ENCODE peak calls at places on chromosomes 11 and 22, in five cellular contexts. One of them, this sample, is unnamed.

GRCh38 chr11:96964661-96965060 is 574.8 kb downstream of the JRKL start:
- DNase-seq in breast epithelium: no peak
- DNase-seq in HepG2: peak; percentile 1
- DNase-seq in stomach: no peak
- DNase-seq in GM12891: no peak
- DNase-seq in this sample: no peak

GRCh38 chr11:17098038-17098437 is 20.6 kb upstream of the RPS13 start:
- DNase-seq in HepG2: no peak
- DNase-seq in GM12891: no peak
- DNase-seq in stomach: no peak
- DNase-seq in breast epithelium: no peak
- DNase-seq in this sample: no peak

GRCh38 chr22:33380789-33381530 is 322.8 kb upstream of the SYN3 start:
- DNase-seq in GM12891: no peak
- DNase-seq in stomach: no peak
- DNase-seq in HepG2: no peak
- DNase-seq in breast epithelium: no peak
- DNase-seq in this sample: no peak

GRCh38 chr11:10913996-10914514 is 56.2 kb upstream of the ZBED5 start:
- DNase-seq in breast epithelium: no peak
- DNase-seq in stomach: no peak
- DNase-seq in GM12891: no peak
- DNase-seq in HepG2: no peak
- DNase-seq in this sample: no peak

GRCh38 chr11:111372538-111372937 is 6.5 kb downstream of the POU2AF1 start:
- DNase-seq in stomach: no peak
- DNase-seq in breast epithelium: no peak
- DNase-seq in GM12891: no peak
- DNase-seq in HepG2: no peak
- DNase-seq in this sample: no peak

GRCh38 chr11:119742263-119742861 is 13.4 kb upstream of the NECTIN1 start:
- DNase-seq in GM12891: no peak
- DNase-seq in HepG2: no peak
- DNase-seq in breast epithelium: no peak
- DNase-seq in stomach: no peak
- DNase-seq in this sample: no peak

GRCh38 chr11:33027846-33028536 is 11.4 kb upstream of the TCP11L1 start:
- DNase-seq in breast epithelium: no peak
- DNase-seq in HepG2: no peak
- DNase-seq in stomach: no peak
- DNase-seq in GM12891: no peak
- DNase-seq in this sample: no peak

GRCh38 chr11:78825531-78825930 is 250.9 kb upstream of the NARS2 start:
- DNase-seq in GM12891: no peak
- DNase-seq in breast epithelium: no peak
- DNase-seq in HepG2: no peak
- DNase-seq in stomach: no peak
- DNase-seq in this sample: no peak

GRCh38 chr11:67644042-67644441 is 4.5 kb upstream of the TBX10 start:
- DNase-seq in breast epithelium: no peak
- DNase-seq in HepG2: peak; percentile 43
- DNase-seq in GM12891: peak; percentile 26
- DNase-seq in stomach: no peak
- DNase-seq in this sample: no peak

GRCh38 chr11:120890921-120891320 is 133.0 kb upstream of the TBCEL start:
- DNase-seq in HepG2: no peak
- DNase-seq in stomach: no peak
- DNase-seq in GM12891: no peak
- DNase-seq in breast epithelium: no peak
- DNase-seq in this sample: no peak

GRCh38 chr11:78132475-78132874 is 7.0 kb downstream of the ALG8 start:
- DNase-seq in stomach: no peak
- DNase-seq in HepG2: no peak
- DNase-seq in breast epithelium: no peak
- DNase-seq in GM12891: no peak
- DNase-seq in this sample: no peak

GRCh38 chr22:38524434-38524833 is 18.3 kb upstream of the DDX17 start:
- DNase-seq in HepG2: no peak
- DNase-seq in GM12891: no peak
- DNase-seq in stomach: no peak
- DNase-seq in breast epithelium: no peak
- DNase-seq in this sample: no peak

GRCh38 chr11:43245471-43245870 is 66.3 kb upstream of the API5 start:
- DNase-seq in HepG2: no peak
- DNase-seq in stomach: no peak
- DNase-seq in GM12891: no peak
- DNase-seq in breast epithelium: no peak
- DNase-seq in this sample: no peak

GRCh38 chr22:49453816-49454215 is 373.9 kb downstream of the BRD1 start:
- DNase-seq in breast epithelium: no peak
- DNase-seq in stomach: no peak
- DNase-seq in GM12891: no peak
- DNase-seq in HepG2: no peak
- DNase-seq in this sample: no peak

GRCh38 chr22:36331912-36332622 is 55.7 kb downstream of the MYH9 start:
- DNase-seq in stomach: peak; percentile 69
- DNase-seq in breast epithelium: no peak
- DNase-seq in HepG2: no peak
- DNase-seq in GM12891: no peak
- DNase-seq in this sample: peak; percentile 70

GRCh38 chr22:28799125-28799833 is 1.1 kb downstream of the XBP1 start:
- DNase-seq in HepG2: peak; percentile 70
- DNase-seq in stomach: no peak
- DNase-seq in breast epithelium: no peak
- DNase-seq in GM12891: no peak
- DNase-seq in this sample: peak; percentile 82

GRCh38 chr11:104549019-104549418 is 349.2 kb downstream of the CASP12 start:
- DNase-seq in HepG2: no peak
- DNase-seq in stomach: no peak
- DNase-seq in breast epithelium: no peak
- DNase-seq in GM12891: no peak
- DNase-seq in this sample: no peak

GRCh38 chr11:3854660-3854976 is 846 bp upstream of the STIM1 start:
- DNase-seq in breast epithelium: no peak
- DNase-seq in stomach: no peak
- DNase-seq in GM12891: no peak
- DNase-seq in HepG2: no peak
- DNase-seq in this sample: no peak

GRCh38 chr11:3855808-3856491 is 486 bp downstream of the STIM1 start:
- DNase-seq in HepG2: no peak
- DNase-seq in GM12891: no peak
- DNase-seq in stomach: peak; percentile 46
- DNase-seq in breast epithelium: no peak
- DNase-seq in this sample: peak; percentile 46

GRCh38 chr11:3853545-3853842 is 2.0 kb upstream of the STIM1 start:
- DNase-seq in breast epithelium: no peak
- DNase-seq in HepG2: no peak
- DNase-seq in GM12891: no peak
- DNase-seq in stomach: no peak
- DNase-seq in this sample: no peak

GRCh38 chr11:3853935-3854659 is 1.4 kb upstream of the STIM1 start:
- DNase-seq in GM12891: no peak
- DNase-seq in stomach: peak; percentile 39
- DNase-seq in HepG2: no peak
- DNase-seq in breast epithelium: no peak
- DNase-seq in this sample: no peak

DNA sequence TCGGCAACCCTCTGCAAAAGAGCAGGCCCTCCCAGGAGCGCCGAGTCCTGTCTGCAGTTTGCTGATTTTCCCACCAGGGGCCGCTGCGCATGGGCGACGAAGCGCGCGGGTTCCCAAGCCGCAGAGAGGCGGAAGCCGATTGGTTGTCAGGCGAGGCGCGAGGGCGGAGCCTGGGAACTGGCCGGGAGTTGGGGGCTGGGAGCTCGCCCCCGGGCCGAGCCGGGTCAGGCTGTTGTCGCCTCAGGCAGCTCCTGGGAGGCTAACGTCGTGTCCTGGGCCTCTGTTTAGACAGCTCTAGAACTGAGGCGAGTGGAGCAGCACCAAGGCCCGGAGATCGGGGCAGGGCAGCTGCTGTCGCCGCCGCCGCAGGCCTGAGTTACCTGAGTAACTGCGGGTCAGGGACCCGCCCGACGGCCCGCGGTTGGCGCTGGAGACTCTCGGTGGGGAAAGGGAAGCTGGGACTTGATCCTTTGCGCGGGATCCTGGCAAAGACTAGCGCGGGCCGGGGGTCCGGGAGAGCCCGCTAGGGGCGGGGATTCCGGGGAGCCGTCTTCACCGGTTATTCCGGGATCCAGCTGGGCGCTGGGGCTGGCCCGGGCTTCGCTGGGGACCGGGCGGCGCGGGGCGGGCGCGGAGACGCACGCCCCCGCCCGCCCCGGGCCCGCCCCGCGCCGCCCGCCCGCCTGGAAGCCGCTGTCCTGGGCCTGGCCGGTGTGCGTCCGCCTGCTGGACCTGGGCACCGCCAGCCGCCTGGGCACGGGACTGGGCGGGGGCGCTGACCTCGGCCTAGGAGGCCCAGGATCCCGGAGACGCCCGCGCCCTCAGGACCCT is at the start of gene STIM1:
- DNase-seq in GM12891: peak; percentile 79
- DNase-seq in breast epithelium: peak; percentile 93
- DNase-seq in HepG2: peak; percentile 84
- DNase-seq in stomach: peak; percentile 95
- DNase-seq in this sample: peak; percentile 94
- TF ChIP-seq POLR2A in GM12891: peak; percentile 9
- TF ChIP-seq POLR2A in breast epithelium: peak; percentile 71
- TF ChIP-seq POLR2A in HepG2: no peak
- TF ChIP-seq POLR2A in stomach: no peak
- TF ChIP-seq POLR2A in this sample: peak; percentile 49

GRCh38 chr11:47524200-47524874 is 28.6 kb downstream of the CELF1 start:
- DNase-seq in HepG2: no peak
- DNase-seq in breast epithelium: no peak
- DNase-seq in stomach: peak; percentile 36
- DNase-seq in GM12891: no peak
- DNase-seq in this sample: peak; percentile 47

GRCh38 chr11:47527186-47527585 is 25.7 kb downstream of the CELF1 start:
- DNase-seq in GM12891: no peak
- DNase-seq in HepG2: no peak
- DNase-seq in stomach: no peak
- DNase-seq in breast epithelium: no peak
- DNase-seq in this sample: no peak

GRCh38 chr11:47518212-47518959 is 34.5 kb downstream of the CELF1 start:
- DNase-seq in GM12891: no peak
- DNase-seq in breast epithelium: no peak
- DNase-seq in stomach: no peak
- DNase-seq in HepG2: no peak
- DNase-seq in this sample: peak; percentile 44

GRCh38 chr11:47523491-47524199 is 29.3 kb downstream of the CELF1 start:
- DNase-seq in HepG2: peak; percentile 36
- DNase-seq in stomach: no peak
- DNase-seq in breast epithelium: no peak
- DNase-seq in GM12891: no peak
- DNase-seq in this sample: peak; percentile 93
- TF ChIP-seq POLR2AphosphoS5 in HepG2: no peak
- TF ChIP-seq POLR2AphosphoS5 in stomach: no peak
- TF ChIP-seq POLR2AphosphoS5 in breast epithelium: peak; percentile 39
- TF ChIP-seq POLR2AphosphoS5 in GM12891: no peak
- TF ChIP-seq POLR2AphosphoS5 in this sample: peak; percentile 27

DNA sequence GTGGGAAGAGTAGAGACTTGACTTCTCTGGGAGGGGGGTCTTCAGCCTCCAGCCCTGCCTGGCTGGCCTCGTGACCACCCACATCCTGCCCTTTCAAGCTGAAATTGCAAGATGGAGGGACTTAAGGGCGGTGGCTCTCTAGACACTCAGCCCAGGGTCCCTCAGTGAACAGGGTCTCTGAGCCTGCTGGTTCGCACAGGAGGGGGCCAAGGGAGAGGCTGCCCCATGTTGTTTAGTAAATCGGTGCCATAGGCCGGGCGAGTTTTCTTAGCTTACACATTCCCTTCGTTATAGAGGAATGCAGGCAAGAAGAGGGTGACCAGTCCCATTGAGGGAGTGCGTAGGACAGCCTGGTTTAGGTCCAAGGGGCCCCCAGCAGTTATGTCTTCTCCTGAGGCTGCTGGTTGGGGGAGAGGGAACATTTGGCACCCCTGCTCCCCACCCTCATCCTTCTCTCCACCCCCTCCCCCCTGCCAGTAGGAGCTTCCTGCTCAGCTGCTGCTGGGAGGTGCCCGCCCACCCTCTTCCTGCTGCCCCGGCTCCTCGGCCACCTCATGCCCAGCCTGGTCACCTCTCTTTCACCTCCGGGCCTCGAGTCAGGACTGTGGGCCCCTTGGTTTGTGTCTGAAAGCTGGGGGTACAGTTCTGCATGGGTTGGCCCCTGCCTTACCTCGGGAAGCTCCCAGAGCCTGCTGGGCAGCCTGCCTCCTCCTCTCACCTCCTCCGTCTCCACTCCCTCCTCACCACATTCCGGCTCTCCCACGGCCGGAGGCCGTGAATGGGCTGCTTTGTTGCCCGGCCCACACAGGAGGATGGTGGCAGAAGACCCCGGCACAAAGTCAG is 3.9 kb downstream of the FRMD8 start:
- DNase-seq in GM12891: no peak
- DNase-seq in stomach: no peak
- DNase-seq in breast epithelium: no peak
- DNase-seq in HepG2: no peak
- DNase-seq in this sample: peak; percentile 56
- TF ChIP-seq POLR2A in GM12891: no peak
- TF ChIP-seq POLR2A in stomach: no peak
- TF ChIP-seq POLR2A in breast epithelium: no peak
- TF ChIP-seq POLR2A in HepG2: no peak
- TF ChIP-seq POLR2A in this sample: peak; percentile 31

GRCh38 chr11:75717608-75718403 is at the start of gene MOGAT2:
- DNase-seq in GM12891: no peak
- DNase-seq in breast epithelium: no peak
- DNase-seq in stomach: peak; percentile 68
- DNase-seq in HepG2: no peak
- DNase-seq in this sample: no peak

GRCh38 chr11:75718406-75719088 is 909 bp downstream of the MOGAT2 start:
- DNase-seq in breast epithelium: no peak
- DNase-seq in GM12891: no peak
- DNase-seq in stomach: peak; percentile 27
- DNase-seq in HepG2: peak; percentile 65
- DNase-seq in this sample: no peak

GRCh38 chr11:75716659-75717058 is 979 bp upstream of the MOGAT2 start:
- DNase-seq in stomach: no peak
- DNase-seq in GM12891: no peak
- DNase-seq in HepG2: no peak
- DNase-seq in breast epithelium: no peak
- DNase-seq in this sample: no peak

GRCh38 chr11:75715688-75716087 is 1.9 kb upstream of the MOGAT2 start:
- DNase-seq in GM12891: no peak
- DNase-seq in stomach: no peak
- DNase-seq in HepG2: no peak
- DNase-seq in breast epithelium: no peak
- DNase-seq in this sample: no peak

DNA sequence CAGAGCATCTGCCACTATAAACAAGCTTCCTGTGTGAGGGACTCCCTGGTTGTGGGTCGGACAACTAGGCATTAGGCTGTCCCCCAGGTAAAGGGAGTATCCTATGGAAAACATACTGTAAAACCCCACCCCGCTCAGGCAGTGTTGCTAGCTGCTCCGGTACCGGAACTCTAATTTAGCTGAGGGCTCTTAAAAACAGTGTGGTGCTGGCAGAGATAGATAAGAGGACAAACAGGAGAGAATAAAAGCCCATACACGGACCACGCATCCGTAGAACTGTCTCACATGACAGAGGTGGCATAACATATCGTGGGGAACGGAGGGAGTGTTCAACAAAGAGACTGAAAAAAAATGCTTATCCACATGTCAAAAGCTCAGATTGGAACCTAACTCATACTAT is 3.4 kb upstream of the MOGAT2 start:
- DNase-seq in stomach: no peak
- DNase-seq in breast epithelium: no peak
- DNase-seq in HepG2: no peak
- DNase-seq in GM12891: no peak
- DNase-seq in this sample: no peak
- TF ChIP-seq POLR2AphosphoS5 in stomach: no peak
- TF ChIP-seq POLR2AphosphoS5 in breast epithelium: no peak
- TF ChIP-seq POLR2AphosphoS5 in HepG2: no peak
- TF ChIP-seq POLR2AphosphoS5 in GM12891: no peak
- TF ChIP-seq POLR2AphosphoS5 in this sample: no peak

This sample was measured in endothelial cell of umbilical vein.